ENCODE peak calls at places on chromosomes 1 and 21, in six cellular contexts. One of them, this sample, is unnamed. For H3K4me1, the result is how much of the 10 kb centered on the place peaks cover.

GRCh38 chr1:178500091-178500770 is 3.5 kb upstream of the CLEC20A start:
- DNase-seq in OCI-LY7: no peak
- DNase-seq in astrocyte: no peak
- DNase-seq in NT2/D1: no peak
- DNase-seq in left lung: no peak
- DNase-seq in IMR-90: no peak
- DNase-seq in this sample: no peak

GRCh38 chr1:91613594-91613993 is 112.9 kb downstream of the CDC7 start:
- DNase-seq in astrocyte: no peak
- DNase-seq in OCI-LY7: no peak
- DNase-seq in left lung: no peak
- DNase-seq in NT2/D1: no peak
- DNase-seq in IMR-90: peak
- DNase-seq in this sample: no peak

GRCh38 chr1:173355281-173356031 is 121.7 kb upstream of the PRDX6 start:
- DNase-seq in left lung: no peak
- DNase-seq in OCI-LY7: no peak
- DNase-seq in NT2/D1: no peak
- DNase-seq in astrocyte: peak
- DNase-seq in IMR-90: no peak
- DNase-seq in this sample: no peak

GRCh38 chr1:8015809-8016165 is 10.3 kb downstream of the ERRFI1 start:
- DNase-seq in IMR-90: no peak
- DNase-seq in left lung: no peak
- DNase-seq in OCI-LY7: no peak
- DNase-seq in NT2/D1: no peak
- DNase-seq in astrocyte: no peak
- DNase-seq in this sample: no peak

GRCh38 chr1:60132985-60133673 is 59.6 kb upstream of the C1orf87 start:
- DNase-seq in NT2/D1: no peak
- DNase-seq in IMR-90: peak
- DNase-seq in left lung: no peak
- DNase-seq in OCI-LY7: no peak
- DNase-seq in astrocyte: peak
- DNase-seq in this sample: no peak

GRCh38 chr1:4395676-4396075 is 258.7 kb upstream of the AJAP1 start:
- DNase-seq in NT2/D1: no peak
- DNase-seq in astrocyte: no peak
- DNase-seq in IMR-90: no peak
- DNase-seq in left lung: no peak
- DNase-seq in OCI-LY7: no peak
- DNase-seq in this sample: no peak

GRCh38 chr1:75099581-75099980 is 34.6 kb upstream of the LHX8 start:
- DNase-seq in left lung: no peak
- DNase-seq in NT2/D1: no peak
- DNase-seq in IMR-90: no peak
- DNase-seq in OCI-LY7: no peak
- DNase-seq in astrocyte: no peak
- DNase-seq in this sample: no peak

GRCh38 chr21:38241029-38241740 is 15.6 kb upstream of the KCNJ15 start:
- DNase-seq in left lung: no peak
- DNase-seq in astrocyte: peak
- DNase-seq in IMR-90: no peak
- DNase-seq in OCI-LY7: no peak
- DNase-seq in NT2/D1: no peak
- DNase-seq in this sample: no peak

GRCh38 chr1:90717665-90718410 is 736 bp upstream of the BARHL2 start:
- DNase-seq in left lung: peak
- DNase-seq in IMR-90: peak
- DNase-seq in OCI-LY7: no peak
- DNase-seq in NT2/D1: no peak
- DNase-seq in astrocyte: no peak
- DNase-seq in this sample: no peak

GRCh38 chr1:160544647-160545046 is 21.6 kb upstream of the SLAMF6 start:
- DNase-seq in OCI-LY7: peak
- DNase-seq in astrocyte: no peak
- DNase-seq in NT2/D1: no peak
- DNase-seq in IMR-90: peak
- DNase-seq in left lung: no peak
- DNase-seq in this sample: no peak

GRCh38 chr1:225653463-225654276 is 747 bp upstream of the ENAH start:
- DNase-seq in NT2/D1: peak
- DNase-seq in left lung: peak
- DNase-seq in OCI-LY7: peak
- DNase-seq in astrocyte: peak
- DNase-seq in IMR-90: peak
- DNase-seq in this sample: peak

GRCh38 chr1:108049083-108049819 is 84.3 kb upstream of the VAV3 start:
- DNase-seq in OCI-LY7: peak
- DNase-seq in IMR-90: no peak
- DNase-seq in astrocyte: no peak
- DNase-seq in left lung: no peak
- DNase-seq in NT2/D1: no peak
- DNase-seq in this sample: peak

GRCh38 chr1:156435551-156436318 is 64.8 kb downstream of the MEF2D start:
- DNase-seq in left lung: peak
- DNase-seq in astrocyte: no peak
- DNase-seq in IMR-90: no peak
- DNase-seq in OCI-LY7: no peak
- DNase-seq in NT2/D1: no peak
- DNase-seq in this sample: no peak

GRCh38 chr1:179310271-179310670 is 16.7 kb downstream of the SOAT1 start:
- DNase-seq in IMR-90: peak
- DNase-seq in astrocyte: peak
- DNase-seq in left lung: no peak
- DNase-seq in NT2/D1: no peak
- DNase-seq in OCI-LY7: no peak
- DNase-seq in this sample: no peak

GRCh38 chr1:180919183-180919700 is 6.5 kb downstream of the KIAA1614 start:
- DNase-seq in IMR-90: no peak
- DNase-seq in astrocyte: no peak
- DNase-seq in NT2/D1: no peak
- DNase-seq in OCI-LY7: no peak
- DNase-seq in left lung: no peak
- DNase-seq in this sample: peak

GRCh38 chr21:39911286-39911685 is 44.0 kb downstream of the PCP4 start:
- DNase-seq in IMR-90: no peak
- DNase-seq in NT2/D1: no peak
- DNase-seq in astrocyte: no peak
- DNase-seq in OCI-LY7: no peak
- DNase-seq in left lung: no peak
- DNase-seq in this sample: no peak

GRCh38 chr1:210237514-210237913 is 4.9 kb downstream of the SERTAD4 start:
- DNase-seq in IMR-90: no peak
- DNase-seq in astrocyte: no peak
- DNase-seq in NT2/D1: no peak
- DNase-seq in left lung: no peak
- DNase-seq in OCI-LY7: no peak
- DNase-seq in this sample: no peak
- H3K4me3 ChIP-seq in IMR-90: no peak
- H3K4me3 ChIP-seq in astrocyte: peak
- H3K4me3 ChIP-seq in NT2/D1: no peak
- H3K4me3 ChIP-seq in left lung: no peak
- H3K4me3 ChIP-seq in OCI-LY7: no peak
- H3K4me3 ChIP-seq in this sample: no peak

DNA sequence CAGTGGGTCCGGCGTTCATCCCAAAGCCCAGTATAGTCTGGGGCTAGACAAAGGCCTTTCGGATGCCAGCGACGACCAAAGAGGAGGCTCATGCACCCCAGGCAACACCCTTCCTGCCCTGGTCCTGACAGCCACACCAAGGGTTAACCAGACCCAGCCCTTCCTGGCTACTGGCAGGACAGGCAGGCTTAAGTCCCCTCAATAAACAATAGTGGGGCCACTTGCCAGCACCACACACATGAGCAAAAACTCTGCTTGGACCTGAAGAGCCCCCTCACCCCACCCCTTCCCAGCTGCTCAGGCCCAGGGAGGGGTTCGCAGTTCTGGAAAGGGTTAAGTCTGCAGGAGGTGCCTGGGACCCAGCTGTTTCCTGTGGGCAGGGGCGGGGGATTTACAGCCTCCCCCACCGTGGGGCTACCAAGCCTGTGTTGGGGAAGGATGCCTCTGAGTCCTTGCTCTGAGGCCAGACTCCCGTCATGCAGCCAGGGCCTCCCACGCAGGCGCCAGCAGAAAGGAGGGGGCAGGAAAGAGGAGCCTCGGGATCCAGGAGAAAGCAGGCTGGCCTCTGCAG is 18.2 kb downstream of the PHLDA3 start:
- DNase-seq in left lung: peak
- DNase-seq in OCI-LY7: peak
- DNase-seq in astrocyte: peak
- DNase-seq in IMR-90: peak
- DNase-seq in NT2/D1: no peak
- DNase-seq in this sample: peak
- H3K4me1 ChIP-seq in left lung: under half
- H3K4me1 ChIP-seq in OCI-LY7: under half
- H3K4me1 ChIP-seq in astrocyte: half or more
- H3K4me1 ChIP-seq in IMR-90: under half
- H3K4me1 ChIP-seq in NT2/D1: under half
- H3K4me1 ChIP-seq in this sample: under half

DNA sequence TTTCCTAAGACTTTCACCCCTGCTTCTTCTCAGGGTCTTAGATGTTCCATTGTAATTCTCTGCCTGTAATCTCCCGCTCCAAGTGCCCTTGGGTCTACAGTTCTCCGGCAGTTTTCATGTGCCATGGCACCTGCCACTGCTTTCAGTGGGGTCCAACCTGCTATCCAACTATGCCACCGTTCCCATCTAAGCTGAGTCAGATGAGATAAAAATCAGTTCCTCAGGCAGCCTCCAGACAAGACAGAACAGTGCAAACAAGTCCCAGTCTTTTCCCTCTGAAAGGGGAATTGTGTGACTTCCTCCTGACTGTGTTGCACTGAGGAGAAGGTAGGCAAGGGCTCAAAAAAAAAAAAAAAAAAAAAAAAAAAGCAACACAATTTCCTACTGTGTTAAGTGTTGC is 50.8 kb downstream of the EBNA1BP2 start:
- DNase-seq in NT2/D1: no peak
- DNase-seq in left lung: no peak
- DNase-seq in IMR-90: no peak
- DNase-seq in OCI-LY7: no peak
- DNase-seq in astrocyte: no peak
- DNase-seq in this sample: no peak
- H3K4me3 ChIP-seq in NT2/D1: peak
- H3K4me3 ChIP-seq in left lung: no peak
- H3K4me3 ChIP-seq in IMR-90: no peak
- H3K4me3 ChIP-seq in OCI-LY7: no peak
- H3K4me3 ChIP-seq in astrocyte: no peak
- H3K4me3 ChIP-seq in this sample: no peak

GRCh38 chr1:77829851-77830250 is 50.4 kb downstream of the MIGA1 start:
- DNase-seq in astrocyte: no peak
- DNase-seq in left lung: no peak
- DNase-seq in IMR-90: no peak
- DNase-seq in OCI-LY7: peak
- DNase-seq in NT2/D1: no peak
- DNase-seq in this sample: no peak

GRCh38 chr1:77832889-77833288 is 53.4 kb downstream of the MIGA1 start:
- DNase-seq in NT2/D1: no peak
- DNase-seq in left lung: no peak
- DNase-seq in astrocyte: peak
- DNase-seq in IMR-90: peak
- DNase-seq in OCI-LY7: no peak
- DNase-seq in this sample: no peak

GRCh38 chr1:77830946-77831345 is 51.5 kb downstream of the MIGA1 start:
- DNase-seq in NT2/D1: no peak
- DNase-seq in IMR-90: no peak
- DNase-seq in astrocyte: no peak
- DNase-seq in left lung: no peak
- DNase-seq in OCI-LY7: no peak
- DNase-seq in this sample: no peak

GRCh38 chr1:77831976-77832695 is 52.7 kb downstream of the MIGA1 start:
- DNase-seq in left lung: no peak
- DNase-seq in astrocyte: peak
- DNase-seq in IMR-90: peak
- DNase-seq in OCI-LY7: no peak
- DNase-seq in NT2/D1: no peak
- DNase-seq in this sample: no peak

DNA sequence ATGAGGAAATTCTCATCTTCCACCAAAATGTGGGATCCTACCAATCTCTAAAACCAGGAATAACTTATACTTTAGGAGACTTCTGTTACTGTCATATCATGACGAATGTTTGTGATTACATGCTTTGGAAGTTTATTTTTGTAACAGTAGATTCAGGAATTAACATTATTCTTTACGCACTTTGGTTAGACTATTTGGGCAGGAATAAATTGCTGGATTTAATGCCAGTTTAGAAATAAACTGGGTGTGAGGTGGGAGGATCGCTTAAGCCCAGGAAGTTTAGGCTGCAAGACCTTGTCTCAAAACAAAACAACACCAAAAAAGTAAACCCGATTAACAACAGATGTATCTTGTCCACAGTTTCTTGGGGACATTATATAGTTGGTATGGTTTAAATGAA is 52.1 kb downstream of the MIGA1 start:
- DNase-seq in OCI-LY7: no peak
- DNase-seq in IMR-90: peak
- DNase-seq in astrocyte: peak
- DNase-seq in NT2/D1: no peak
- DNase-seq in left lung: no peak
- DNase-seq in this sample: no peak
- H3K4me1 ChIP-seq in OCI-LY7: under half
- H3K4me1 ChIP-seq in IMR-90: under half
- H3K4me1 ChIP-seq in astrocyte: under half
- H3K4me1 ChIP-seq in NT2/D1: under half
- H3K4me1 ChIP-seq in left lung: under half
- H3K4me1 ChIP-seq in this sample: under half

GRCh38 chr1:162500805-162501204 is 3.2 kb downstream of the UHMK1 start:
- DNase-seq in left lung: no peak
- DNase-seq in astrocyte: no peak
- DNase-seq in IMR-90: peak
- DNase-seq in NT2/D1: no peak
- DNase-seq in OCI-LY7: no peak
- DNase-seq in this sample: no peak
- H3K4me3 ChIP-seq in left lung: no peak
- H3K4me3 ChIP-seq in astrocyte: no peak
- H3K4me3 ChIP-seq in IMR-90: no peak
- H3K4me3 ChIP-seq in NT2/D1: no peak
- H3K4me3 ChIP-seq in OCI-LY7: no peak
- H3K4me3 ChIP-seq in this sample: no peak

GRCh38 chr21:25572895-25573310 is 34.4 kb downstream of the MRPL39 start:
- DNase-seq in OCI-LY7: peak
- DNase-seq in astrocyte: peak
- DNase-seq in left lung: no peak
- DNase-seq in NT2/D1: no peak
- DNase-seq in IMR-90: peak
- DNase-seq in this sample: no peak
- H3K4me1 ChIP-seq in OCI-LY7: under half
- H3K4me1 ChIP-seq in astrocyte: under half
- H3K4me1 ChIP-seq in left lung: under half
- H3K4me1 ChIP-seq in NT2/D1: under half
- H3K4me1 ChIP-seq in IMR-90: under half
- H3K4me1 ChIP-seq in this sample: under half

This sample was measured in upper lobe of right lung.